ENCODE peak calls at places on chromosome X, in four cellular contexts. Q, T, W and I are unnamed samples.

GRCh38 chrX:48697182-48697727 is 721 bp downstream of the SUV39H1 start:
- DNase-seq in Q (no peak), T (no peak), W (no peak), I (peak)

GRCh38 chrX:17519349-17519748 is 144.3 kb downstream of the NHS start:
- DNase-seq in Q (no peak), W (peak), T (no peak), I (no peak)

GRCh38 chrX:132665676-132666075 is 176.8 kb upstream of the MBNL3 start:
- DNase-seq in Q (no peak), W (no peak), T (no peak), I (no peak)

GRCh38 chrX:68249401-68249831 is 183.9 kb downstream of the OPHN1 start:
- DNase-seq in T (no peak), W (no peak), Q (no peak), I (no peak)

GRCh38 chrX:104136241-104137019 is 20.4 kb downstream of the SLC25A53 start:
- DNase-seq in W (peak), Q (peak), T (peak), I (no peak)

GRCh38 chrX:53882331-53882730 is 161.9 kb downstream of the PHF8 start:
- DNase-seq in T (peak), W (no peak), Q (no peak), I (no peak)

GRCh38 chrX:102966701-102967100 is 29.6 kb downstream of the RAB40AL start:
- DNase-seq in T (no peak), Q (no peak), W (no peak), I (no peak)

GRCh38 chrX:20230406-20230805 is 36.3 kb downstream of the RPS6KA3 start:
- DNase-seq in Q (no peak), T (no peak), W (no peak), I (no peak)

GRCh38 chrX:109533005-109533404 is 3.6 kb upstream of the NXT2 start:
- DNase-seq in W (no peak), T (no peak), Q (peak), I (no peak)

GRCh38 chrX:20742106-20742505 is 475.4 kb upstream of the RPS6KA3 start:
- DNase-seq in T (no peak), Q (no peak), W (no peak), I (no peak)

GRCh38 chrX:134158821-134159512 is 78.0 kb upstream of the CCDC160 start:
- DNase-seq in W (no peak), T (no peak), Q (no peak), I (no peak)

GRCh38 chrX:47936224-47936939 is 67.4 kb downstream of the ZNF182 start:
- DNase-seq in W (no peak), T (peak), Q (peak), I (no peak)

GRCh38 chrX:73847991-73848390 is 285.0 kb downstream of the CHIC1 start:
- DNase-seq in T (no peak), Q (no peak), W (no peak), I (no peak)

GRCh38 chrX:81261576-81261975 is 59.7 kb downstream of the SH3BGRL start:
- DNase-seq in T (no peak), Q (no peak), W (no peak), I (no peak)

GRCh38 chrX:119374736-119375135 is 24.4 kb upstream of the SLC25A43 start:
- DNase-seq in T (no peak), Q (no peak), W (no peak), I (no peak)

GRCh38 chrX:20128678-20129077 is 12.0 kb upstream of the MAP7D2 start:
- DNase-seq in T (no peak), W (no peak), Q (no peak), I (no peak)

GRCh38 chrX:3154386-3154991 is 113.2 kb downstream of the ARSF start:
- DNase-seq in Q (no peak), T (no peak), W (no peak), I (no peak)

GRCh38 chrX:72727846-72728245 is 13.7 kb upstream of the PHKA1 start:
- DNase-seq in T (no peak), W (no peak), Q (no peak), I (no peak)

GRCh38 chrX:101419489-101419888 is 11.5 kb downstream of the HNRNPH2 start:
- DNase-seq in T (no peak), Q (no peak), W (no peak), I (no peak)

GRCh38 chrX:154464806-154465365 is 6.8 kb downstream of the PLXNA3 start:
- DNase-seq in T (no peak), W (no peak), Q (no peak), I (no peak)

GRCh38 chrX:154460326-154460725 is 2.2 kb downstream of the PLXNA3 start:
- DNase-seq in T (no peak), W (no peak), Q (no peak), I (no peak)

GRCh38 chrX:154463611-154464220 is 5.6 kb downstream of the PLXNA3 start:
- DNase-seq in Q (no peak), T (no peak), W (no peak), I (no peak)

GRCh38 chrX:154459843-154460242 is 1.8 kb downstream of the PLXNA3 start:
- DNase-seq in T (no peak), Q (no peak), W (no peak), I (no peak)

DNA sequence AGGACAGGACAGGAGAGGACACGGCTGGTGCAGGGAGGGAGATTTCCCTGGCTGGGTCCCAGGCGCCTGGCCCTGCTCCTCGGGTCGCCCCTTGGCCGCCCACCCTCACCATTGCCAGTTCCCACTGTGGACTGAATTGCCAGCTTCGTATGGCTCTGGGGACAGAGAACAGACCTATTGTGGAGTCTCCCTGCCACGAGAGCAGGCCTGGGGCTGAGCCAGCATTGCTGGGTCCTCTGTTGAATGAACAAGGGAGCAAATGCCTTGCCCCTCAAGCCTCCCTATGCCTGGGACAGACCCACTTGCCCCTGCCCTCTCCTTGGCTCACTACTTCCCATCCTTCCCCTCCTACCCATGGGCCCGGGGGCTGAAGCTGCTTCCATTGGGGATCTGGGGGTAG is 4.3 kb downstream of the PLXNA3 start:
- DNase-seq in T (no peak), W (no peak), Q (no peak), I (no peak)
- H3K4me3 ChIP-seq in T (no peak), W (no peak), Q (no peak), I (no peak)

GRCh38 chrX:84865113-84865512 is 138.6 kb upstream of the APOOL start:
- DNase-seq in Q (no peak), T (no peak), W (no peak), I (no peak)
- H3K4me3 ChIP-seq in Q (no peak), T (no peak), W (no peak), I (no peak)

GRCh38 chrX:29813174-29813573 is 402.2 kb upstream of the MAGEB2 start:
- DNase-seq in W (no peak), Q (no peak), T (no peak), I (no peak)
- H3K4me3 ChIP-seq in W (no peak), Q (no peak), T (no peak), I (no peak)

DNA sequence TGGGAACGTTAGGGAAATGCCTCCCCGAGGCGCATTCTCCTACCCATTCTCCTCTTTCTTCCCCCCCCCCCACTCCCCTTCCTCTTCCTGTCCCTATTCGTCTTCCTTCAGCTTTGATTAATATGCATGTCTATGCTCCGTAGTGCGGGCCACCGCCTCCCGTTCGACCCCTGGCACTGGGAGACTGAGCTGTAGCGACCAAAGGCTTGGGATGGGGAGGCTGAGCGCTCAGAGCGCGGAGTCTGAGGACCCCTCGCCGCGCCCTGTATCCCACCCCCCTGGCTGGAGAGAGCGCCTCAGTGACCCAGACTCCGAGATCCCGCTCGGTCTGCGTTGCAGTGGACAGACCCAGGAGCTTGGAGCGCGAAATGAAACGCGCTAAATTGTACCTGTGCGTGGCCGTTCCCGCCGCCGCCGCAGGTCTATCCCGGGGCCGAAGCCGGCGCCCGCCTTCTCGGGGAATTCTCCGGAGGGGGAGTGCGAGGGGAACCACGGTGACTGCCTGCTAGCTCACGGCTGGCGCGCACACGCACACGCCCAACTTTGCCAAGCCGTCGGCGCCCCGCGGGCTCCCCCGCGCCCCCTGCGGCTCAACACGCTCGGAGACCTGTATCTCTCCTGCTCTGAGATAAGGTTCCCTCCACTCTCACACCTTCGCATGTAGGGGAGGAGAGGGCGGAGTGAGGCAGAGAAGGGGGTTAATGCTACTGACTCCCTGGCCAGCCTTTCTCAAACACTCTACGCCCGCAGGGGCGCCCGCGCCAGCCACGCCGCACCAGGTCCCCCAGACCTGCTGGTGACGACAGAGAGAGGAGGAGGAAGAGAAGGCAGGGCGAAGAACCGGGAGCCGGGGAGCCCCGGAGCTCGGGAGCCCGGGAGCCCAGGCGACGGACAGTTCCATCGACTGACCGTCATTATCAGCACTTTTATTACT is 1.5 kb upstream of the PTCHD1 start:
- DNase-seq in Q (no peak), W (no peak), T (peak), I (no peak)
- H3K4me3 ChIP-seq in Q (peak), W (peak), T (peak), I (peak)